ENCODE peak calls at places on chromosomes 16 and 17, in four cellular contexts. X is activated T-helper 1 cell treated with anti-CD3 and anti-CD28 coated beads, Interleukin-2, amount 50 U/mL, for 16 hours; G is stimulated activated CD4-positive, alpha-beta T cell treated with anti-CD3 and anti-CD28 coated beads, Interleukin-1b, Interleukin-23, amount 100 ng/mL, for 24 hours; D is breast epithelium. Q is an unnamed sample.

GRCh38 chr17:4032738-4033137 is 68.5 kb upstream of the ATP2A3 start:
- DNase-seq in X (no peak), G (no peak), D (no peak), Q (no peak)

GRCh38 chr17:40524243-40524965 is 23.0 kb upstream of the TNS4 start:
- DNase-seq in X (no peak), G (no peak), D (peak; percentile 15), Q (no peak)

GRCh38 chr16:82938108-82938507 is 311.3 kb downstream of the CDH13 start:
- DNase-seq in X (no peak), G (no peak), D (no peak), Q (no peak)

GRCh38 chr17:68418876-68419275 is 38.4 kb downstream of the WIPI1 start:
- DNase-seq in X (no peak), G (no peak), D (no peak), Q (no peak)

GRCh38 chr17:73705594-73705993 is 61.3 kb upstream of the SDK2 start:
- DNase-seq in X (no peak), G (no peak), D (no peak), Q (no peak)

GRCh38 chr16:76335187-76335974 is 58.2 kb downstream of the CNTNAP4 start:
- DNase-seq in X (no peak), G (no peak), D (no peak), Q (no peak)

GRCh38 chr17:57567278-57567677 is 177.8 kb downstream of the CCDC182 start:
- DNase-seq in X (no peak), G (no peak), D (no peak), Q (no peak)

GRCh38 chr17:38609280-38610031 is 3.7 kb upstream of the SRCIN1 start:
- DNase-seq in X (no peak), G (no peak), D (no peak), Q (no peak)

GRCh38 chr16:66878067-66878466 is 2.2 kb upstream of the PDP2 start:
- DNase-seq in X (no peak), G (no peak), D (no peak), Q (no peak)

GRCh38 chr17:28968269-28968913 is 17.1 kb upstream of the PHF12 start:
- DNase-seq in X (no peak), G (no peak), D (no peak), Q (no peak)

GRCh38 chr17:30363715-30364202 is 15.0 kb upstream of the CPD start:
- DNase-seq in X (peak; percentile 34), G (peak; percentile 60), D (no peak), Q (no peak)

GRCh38 chr17:41844971-41845370 is 7.3 kb downstream of the KLHL10 start:
- DNase-seq in X (no peak), G (no peak), D (no peak), Q (no peak)

GRCh38 chr17:178292-179065 is 3.0 kb downstream of the DOC2B start:
- DNase-seq in X (no peak), G (no peak), D (no peak), Q (no peak)

GRCh38 chr16:51383909-51384308 is 232.8 kb upstream of the SALL1 start:
- DNase-seq in X (no peak), G (no peak), D (no peak), Q (no peak)

GRCh38 chr17:46008591-46008990 is 9.5 kb downstream of the STH start:
- DNase-seq in X (no peak), G (no peak), D (no peak), Q (no peak)